ENCODE peak calls at places on chromosome 21, in four cellular contexts. R is GM12878, Q is K562, D is HepG2. N is an unnamed sample.

GRCh38 chr21:44444286-44444931 is 10.9 kb upstream of the LRRC3 start:
- DNase-seq in R (no peak), Q (peak), D (peak), N (no peak)

GRCh38 chr21:32524010-32524719 is 61.2 kb downstream of the TCP10L start:
- DNase-seq in R (no peak), Q (no peak), D (no peak), N (no peak)

GRCh38 chr21:46518983-46519583 is 60.4 kb downstream of the DIP2A start:
- DNase-seq in R (no peak), Q (peak), D (no peak), N (no peak)

GRCh38 chr21:44647222-44647552 is 973 bp downstream of the KRTAP10-11 start:
- DNase-seq in R (no peak), Q (no peak), D (no peak), N (no peak)

GRCh38 chr21:45404726-45405270 is at the start of gene COL18A1:
- DNase-seq in R (no peak), Q (peak), D (no peak), N (peak)

GRCh38 chr21:45387506-45387905 is 17.5 kb upstream of the COL18A1 start:
- DNase-seq in R (no peak), Q (no peak), D (no peak), N (no peak)

GRCh38 chr21:44854391-44854663 is 19.2 kb downstream of the PTTG1IP start:
- DNase-seq in R (no peak), Q (peak), D (no peak), N (no peak)

GRCh38 chr21:39911792-39912191 is 44.6 kb downstream of the PCP4 start:
- DNase-seq in R (no peak), Q (no peak), D (no peak), N (no peak)

GRCh38 chr21:33019885-33020557 is 5.7 kb upstream of the OLIG2 start:
- DNase-seq in R (no peak), Q (no peak), D (no peak), N (peak)

GRCh38 chr21:46569071-46569470 is 35.8 kb downstream of the S100B start:
- DNase-seq in R (no peak), Q (no peak), D (no peak), N (no peak)

GRCh38 chr21:44083631-44084291 is 23.4 kb upstream of the PWP2 start:
- DNase-seq in R (no peak), Q (no peak), D (no peak), N (no peak)

GRCh38 chr21:44686843-44687561 is 5.0 kb upstream of the KRTAP12-1 start:
- DNase-seq in R (no peak), Q (no peak), D (no peak), N (no peak)

GRCh38 chr21:33013618-33014017 is 12.1 kb upstream of the OLIG2 start:
- DNase-seq in R (no peak), Q (no peak), D (no peak), N (no peak)

GRCh38 chr21:32340863-32341848 is 42.5 kb downstream of the MRAP start:
- DNase-seq in R (no peak), Q (no peak), D (no peak), N (no peak)

GRCh38 chr21:32508558-32508957 is 76.8 kb downstream of the TCP10L start:
- DNase-seq in R (no peak), Q (no peak), D (no peak), N (no peak)

GRCh38 chr21:36509966-36510742 is 30.2 kb upstream of the CLDN14 start:
- DNase-seq in R (no peak), Q (no peak), D (no peak), N (no peak)

GRCh38 chr21:36512971-36513370 is 33.0 kb upstream of the CLDN14 start:
- DNase-seq in R (no peak), Q (no peak), D (no peak), N (no peak)

GRCh38 chr21:36510911-36511310 is 31.0 kb upstream of the CLDN14 start:
- DNase-seq in R (no peak), Q (no peak), D (no peak), N (no peak)

GRCh38 chr21:36513430-36513829 is 33.5 kb upstream of the CLDN14 start:
- DNase-seq in R (no peak), Q (no peak), D (no peak), N (no peak)

DNA sequence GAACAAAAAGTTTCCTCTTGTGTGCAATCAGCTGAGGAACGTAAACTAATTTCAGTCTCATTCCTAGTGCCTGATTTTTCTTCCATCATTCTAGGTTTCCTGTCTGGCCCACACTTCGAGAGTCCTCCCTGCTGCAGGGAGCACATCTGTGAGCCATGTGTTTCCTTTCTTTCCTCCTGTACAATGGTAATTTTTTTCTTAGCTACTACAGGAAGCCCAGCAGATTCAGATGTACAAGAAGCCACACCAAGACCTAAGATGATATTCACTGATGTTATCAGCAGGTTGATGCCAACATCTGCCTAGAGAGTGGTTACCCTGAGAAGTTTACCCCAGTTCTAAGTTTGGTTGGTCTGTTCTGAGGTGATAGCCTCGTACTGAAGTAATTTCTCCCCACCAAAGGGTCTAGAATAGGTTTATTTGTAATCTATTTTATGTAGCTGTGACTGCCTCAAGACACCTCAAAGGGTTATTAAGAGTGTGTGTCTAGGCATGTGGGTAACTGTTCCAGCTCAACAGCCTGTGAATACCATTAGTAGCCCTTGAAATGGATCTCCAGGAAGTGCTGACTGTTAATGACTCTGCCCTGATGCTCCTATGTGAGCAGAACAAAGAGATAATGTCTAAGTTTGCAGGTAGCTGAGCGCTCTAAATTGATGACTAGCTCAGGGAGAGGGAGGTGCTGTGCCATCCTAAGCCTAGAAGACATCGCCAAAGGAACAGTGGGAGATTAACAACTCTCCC is 31.7 kb upstream of the CLDN14 start:
- DNase-seq in R (no peak), Q (no peak), D (no peak), N (no peak)
- TF ChIP-seq SMC3 in R (no peak), Q (no peak), D (no peak), N (no peak)

GRCh38 chr21:42556960-42557359 is 43.3 kb downstream of the SLC37A1 start:
- DNase-seq in R (no peak), Q (no peak), D (no peak), N (no peak)
- H3K9ac ChIP-seq in R (peak), Q (no peak), D (no peak), N (no peak)

GRCh38 chr21:42446531-42446930 is 42.8 kb downstream of the UBASH3A start:
- DNase-seq in R (no peak), Q (no peak), D (no peak), N (no peak)

GRCh38 chr21:42447732-42448131 is 44.0 kb downstream of the UBASH3A start:
- DNase-seq in R (no peak), Q (no peak), D (no peak), N (no peak)

GRCh38 chr21:42451941-42452340 is 44.1 kb downstream of the RSPH1 start:
- DNase-seq in R (no peak), Q (no peak), D (no peak), N (no peak)

GRCh38 chr21:42447182-42447581 is 43.5 kb downstream of the UBASH3A start:
- DNase-seq in R (no peak), Q (no peak), D (no peak), N (no peak)

GRCh38 chr21:42448683-42449082 is 45.0 kb downstream of the UBASH3A start:
- DNase-seq in R (no peak), Q (no peak), D (no peak), N (no peak)
- TF ChIP-seq TAF1 in R (no peak), Q (no peak), D (no peak), N (no peak)

DNA sequence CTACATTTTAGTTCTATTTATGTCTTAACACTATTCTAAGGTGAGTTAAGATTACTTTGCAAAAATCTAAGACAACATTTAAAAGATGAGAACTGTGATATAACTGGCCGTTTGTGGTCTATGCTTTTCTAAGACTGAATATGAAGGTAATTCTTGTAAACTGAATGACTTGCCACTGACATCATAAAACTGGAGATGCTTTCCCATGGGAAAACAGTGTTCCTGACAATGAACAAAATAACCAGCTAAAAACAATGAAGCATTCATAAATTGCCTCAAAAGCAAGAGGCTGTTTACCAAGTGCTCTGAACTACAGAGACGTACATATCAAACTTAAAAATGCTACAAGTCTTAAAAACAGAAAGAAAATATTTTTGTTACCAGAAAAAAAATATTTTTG is 54.7 kb downstream of the APP start:
- DNase-seq in R (no peak), Q (no peak), D (no peak), N (no peak)
- TF ChIP-seq SMC3 in R (no peak), Q (no peak), D (no peak), N (no peak)

GRCh38 chr21:28521932-28522826 is 470.5 kb downstream of the LTN1 start:
- DNase-seq in R (no peak), Q (no peak), D (no peak), N (peak)
- H3K9ac ChIP-seq in R (no peak), Q (no peak), D (no peak), N (no peak)

DNA sequence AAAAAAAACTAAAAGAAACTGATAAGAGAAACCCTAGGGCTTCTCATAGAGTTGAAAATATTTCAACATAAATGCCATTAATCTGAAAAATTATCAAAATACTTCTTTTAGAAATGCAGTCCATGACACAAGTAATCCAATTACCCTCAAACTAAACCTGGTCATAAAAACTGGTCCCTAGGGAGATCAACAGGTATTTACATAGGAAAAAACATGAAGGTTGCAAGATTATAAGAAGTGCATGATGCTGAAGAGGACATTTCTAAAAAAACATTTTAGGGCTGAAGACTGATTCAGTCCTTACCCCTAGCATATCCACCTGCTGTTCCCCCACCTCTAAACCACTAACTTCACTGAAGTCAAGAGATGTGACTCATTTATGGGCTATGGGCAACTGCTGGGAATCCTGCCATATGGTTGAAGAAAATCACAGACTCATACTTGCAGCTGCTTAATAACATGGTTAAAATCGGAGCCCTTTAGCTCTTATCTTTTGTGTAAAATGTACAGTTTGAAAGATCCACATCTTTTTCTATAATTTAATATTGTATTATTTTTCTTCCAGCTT is 131.0 kb upstream of the RUNX1 start:
- DNase-seq in R (no peak), Q (no peak), D (no peak), N (no peak)
- TF ChIP-seq TAF1 in R (no peak), Q (no peak), D (no peak), N (no peak)

GRCh38 chr21:34822957-34823356 is 154.2 kb downstream of the CLIC6 start:
- DNase-seq in R (no peak), Q (no peak), D (no peak), N (no peak)
- TF ChIP-seq SMC3 in R (no peak), Q (no peak), D (no peak), N (no peak)

GRCh38 chr21:18251065-18251464 is 6.4 kb downstream of the CHODL start:
- DNase-seq in R (no peak), Q (no peak), D (no peak), N (no peak)

GRCh38 chr21:18244721-18245486 is at the start of gene CHODL:
- DNase-seq in R (no peak), Q (no peak), D (no peak), N (peak)

GRCh38 chr21:18249542-18250152 is 5.0 kb downstream of the CHODL start:
- DNase-seq in R (no peak), Q (no peak), D (no peak), N (no peak)

GRCh38 chr21:18248171-18248570 is 3.5 kb downstream of the CHODL start:
- DNase-seq in R (no peak), Q (no peak), D (no peak), N (no peak)

DNA sequence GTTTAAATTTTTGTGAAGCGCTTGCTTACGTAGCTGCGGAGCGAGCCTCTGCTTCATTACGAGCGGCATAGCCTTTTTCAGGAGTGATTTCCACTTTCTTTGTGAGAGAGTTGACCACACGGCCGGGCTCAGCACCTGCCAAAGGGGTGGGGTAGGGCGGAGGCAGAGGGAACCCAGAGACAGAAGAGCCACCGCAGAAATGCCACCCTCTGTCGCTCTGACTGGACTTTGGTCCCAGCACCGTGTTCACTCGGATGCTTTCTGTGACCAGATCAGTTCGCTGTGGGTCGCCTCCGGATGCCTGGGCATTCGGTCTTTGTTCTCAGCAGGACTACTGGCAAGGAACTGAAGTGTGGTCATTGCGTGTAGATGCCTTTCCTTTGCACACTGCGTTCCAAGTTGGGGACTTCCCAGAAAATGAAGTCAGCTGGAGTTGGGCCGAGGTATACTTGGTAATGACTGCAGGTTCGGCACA is 897 bp downstream of the CHODL start:
- DNase-seq in R (no peak), Q (no peak), D (peak), N (peak)
- H3K9ac ChIP-seq in R (no peak), Q (no peak), D (no peak), N (no peak)

GRCh38 chr21:15837603-15838002 is 107.8 kb downstream of the USP25 start:
- DNase-seq in R (no peak), Q (no peak), D (no peak), N (no peak)
- TF ChIP-seq TAF1 in R (no peak), Q (no peak), D (no peak), N (no peak)

DNA sequence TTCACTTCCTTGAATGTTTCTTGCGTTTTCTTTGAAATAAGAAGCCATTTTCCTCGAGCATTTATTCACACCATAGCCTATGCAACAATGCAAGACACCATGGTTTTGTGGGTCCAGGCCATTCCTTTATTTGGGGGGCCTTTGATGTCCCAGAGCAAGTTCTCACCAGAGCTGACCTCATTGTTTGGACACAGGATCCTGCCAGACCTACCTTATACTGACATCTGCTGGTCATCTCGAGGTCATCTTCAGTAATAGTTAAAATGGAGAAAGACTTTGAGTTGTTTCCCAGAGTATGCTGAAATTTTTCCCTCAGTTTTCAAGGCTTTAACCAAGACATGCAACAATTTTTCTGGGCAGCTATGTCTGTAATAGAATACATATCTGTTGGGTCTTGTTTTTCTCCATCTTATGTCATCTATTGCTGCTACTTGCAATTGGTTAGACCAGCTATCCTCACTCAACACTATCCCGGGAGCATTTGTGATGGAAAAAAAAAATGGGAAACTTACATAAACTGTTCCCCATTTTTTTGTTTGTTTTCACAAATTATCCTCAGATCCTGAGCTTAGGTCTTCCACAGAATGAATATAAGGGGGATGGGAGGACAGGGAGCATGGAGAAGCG is 34.0 kb upstream of the BACE2 start:
- DNase-seq in R (no peak), Q (peak), D (peak), N (peak)
- TF ChIP-seq SMC3 in R (no peak), Q (peak), D (peak), N (peak)